ENCODE peak calls at places on chromosomes 5 and 9, in five cellular contexts. S is CD8-positive, alpha-beta T cell; H is upper lobe of left lung; I is aorta; N is astrocyte. E is an unnamed sample.
A peak's percentile ranks its signal among the peaks of the same experiment; 100 is the strongest.

GRCh38 chr9:126857261-126857960 is 3.0 kb upstream of the ZBTB34 start:
- DNase-seq in I (no peak), S (no peak), H (no peak), N (no peak), E (no peak)

GRCh38 chr5:4020386-4020785 is 424.8 kb downstream of the IRX1 start:
- DNase-seq in N (no peak), S (no peak), H (no peak), I (no peak), E (no peak)

GRCh38 chr5:134249469-134250379 is 23.9 kb upstream of the PPP2CA start:
- DNase-seq in I (peak; percentile 60), H (no peak), N (no peak), S (no peak), E (no peak)

GRCh38 chr9:97615439-97616072 is 17.6 kb downstream of the TSTD2 start:
- DNase-seq in H (no peak), I (peak; percentile 53), N (peak; percentile 26), S (peak; percentile 39), E (peak; percentile 77)

GRCh38 chr9:92439921-92440750 is 15.9 kb upstream of the OMD start:
- DNase-seq in I (no peak), N (peak; percentile 93), H (no peak), S (no peak), E (peak; percentile 1)

GRCh38 chr9:21135736-21136135 is 5.9 kb downstream of the IFNW1 start:
- DNase-seq in N (no peak), H (no peak), I (no peak), S (no peak), E (no peak)

GRCh38 chr5:81395262-81395661 is 1.3 kb upstream of the ACOT12 start:
- DNase-seq in H (no peak), S (no peak), N (no peak), I (no peak), E (no peak)

GRCh38 chr5:58764199-58764598 is 181.3 kb downstream of the RAB3C start:
- DNase-seq in S (no peak), H (no peak), N (no peak), I (no peak), E (no peak)

GRCh38 chr9:77588319-77588937 is 59.7 kb downstream of the GNA14 start:
- DNase-seq in H (no peak), N (peak; percentile 90), S (no peak), I (no peak), E (peak; percentile 92)

GRCh38 chr5:67233075-67233474 is 36.5 kb upstream of the CD180 start:
- DNase-seq in N (peak; percentile 68), I (no peak), S (no peak), H (no peak), E (no peak)

GRCh38 chr5:79227484-79227995 is 8.4 kb upstream of the JMY start:
- DNase-seq in I (no peak), H (no peak), S (no peak), N (no peak), E (no peak)

GRCh38 chr9:33290994-33291397 is 680 bp downstream of the NFX1 start:
- DNase-seq in N (peak; percentile 93), H (no peak), I (no peak), S (no peak), E (peak; percentile 83)

GRCh38 chr5:96788112-96788749 is 19.5 kb downstream of the ERAP1 start:
- DNase-seq in S (no peak), I (no peak), H (no peak), N (no peak), E (no peak)

GRCh38 chr5:133967715-133968056 is 739 bp downstream of the C5orf15 start:
- DNase-seq in N (no peak), I (no peak), H (no peak), S (no peak), E (peak; percentile 39)

GRCh38 chr9:134171316-134172197 is 7.2 kb upstream of the RNU6ATAC start:
- DNase-seq in I (no peak), N (peak; percentile 32), S (no peak), H (no peak), E (no peak)

DNA sequence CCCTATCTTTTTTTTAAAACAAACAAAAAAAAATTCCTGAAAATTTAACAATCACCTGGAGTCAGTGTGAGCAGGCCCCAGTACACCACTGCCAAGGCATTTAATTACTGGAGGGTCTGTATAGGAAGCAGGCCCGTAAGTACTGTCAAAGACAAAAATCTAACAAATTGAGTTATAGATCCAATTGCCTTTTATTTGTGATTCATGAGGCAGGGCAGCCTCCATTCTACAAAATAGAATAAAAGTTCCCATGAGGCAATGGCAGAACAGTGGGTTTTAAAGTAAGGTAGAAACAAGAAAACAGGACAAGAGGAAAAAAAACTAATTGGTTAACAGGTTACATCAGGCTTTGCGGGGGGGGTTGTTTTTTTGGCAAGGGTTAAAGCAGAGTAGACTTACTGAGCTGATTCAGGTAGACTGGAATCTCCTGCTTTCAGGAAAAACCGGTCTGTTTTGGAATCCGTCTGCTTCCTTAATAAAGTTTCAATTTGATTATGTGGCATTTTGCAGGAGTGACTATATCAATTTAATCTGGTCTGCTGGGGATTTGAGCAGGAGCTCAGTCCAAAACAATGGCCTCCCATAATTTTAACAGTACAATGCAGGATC is 48.9 kb downstream of the AUH start:
- DNase-seq in H (no peak), I (no peak), N (peak; percentile 32), S (no peak), E (no peak)
- H3K4me1 ChIP-seq in H (no peaks in the 10 kb centered on the region), I (no peaks in the 10 kb centered on the region), N (no peaks in the 10 kb centered on the region), S (no peaks in the 10 kb centered on the region), E (no peaks in the 10 kb centered on the region)

GRCh38 chr9:124290743-124291554 is 33.2 kb downstream of the NEK6 start:
- DNase-seq in H (no peak), N (no peak), S (no peak), I (no peak), E (no peak)
- H3K4me1 ChIP-seq in H (peaks cover 80% of the 10 kb centered on the region), N (peaks cover 82% of the 10 kb centered on the region), S (peaks cover 9% of the 10 kb centered on the region), I (no peaks in the 10 kb centered on the region), E (peaks cover 47% of the 10 kb centered on the region)

GRCh38 chr9:135963338-135963737 is 2.2 kb upstream of the UBAC1 start:
- DNase-seq in H (no peak), S (no peak), I (no peak), N (no peak), E (no peak)

GRCh38 chr9:135965124-135965756 is 4.1 kb upstream of the UBAC1 start:
- DNase-seq in S (no peak), N (no peak), I (no peak), H (no peak), E (no peak)

GRCh38 chr9:135961811-135962695 is 880 bp upstream of the UBAC1 start:
- DNase-seq in N (no peak), I (no peak), S (no peak), H (no peak), E (no peak)

GRCh38 chr9:135962696-135963307 is 1.6 kb upstream of the UBAC1 start:
- DNase-seq in N (no peak), S (no peak), I (no peak), H (no peak), E (no peak)

DNA sequence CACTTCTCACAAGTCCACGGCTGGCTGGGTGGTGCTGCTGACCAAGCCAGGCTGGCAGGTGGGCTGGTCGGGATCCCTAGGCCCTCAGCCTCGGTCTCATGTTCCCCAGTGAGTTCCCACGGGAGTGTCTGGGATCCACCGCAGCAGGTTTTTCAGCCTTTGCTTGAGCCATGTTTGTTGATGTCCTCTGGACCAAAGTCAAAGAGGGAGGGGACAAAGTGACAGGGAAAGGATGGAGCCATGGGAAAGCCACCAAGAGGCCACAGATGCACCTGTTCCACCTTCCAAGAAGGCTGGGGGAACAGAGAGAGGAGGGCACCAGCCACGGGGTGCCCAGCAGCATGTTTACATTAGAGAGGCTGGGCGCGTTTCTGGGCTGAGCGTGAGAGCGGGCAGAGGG is 2.8 kb upstream of the UBAC1 start:
- DNase-seq in H (no peak), N (no peak), S (no peak), I (no peak), E (no peak)
- H3K4me1 ChIP-seq in H (peaks cover 33% of the 10 kb centered on the region), N (peaks cover 14% of the 10 kb centered on the region), S (peaks cover 25% of the 10 kb centered on the region), I (no peaks in the 10 kb centered on the region), E (peaks cover 19% of the 10 kb centered on the region)

DNA sequence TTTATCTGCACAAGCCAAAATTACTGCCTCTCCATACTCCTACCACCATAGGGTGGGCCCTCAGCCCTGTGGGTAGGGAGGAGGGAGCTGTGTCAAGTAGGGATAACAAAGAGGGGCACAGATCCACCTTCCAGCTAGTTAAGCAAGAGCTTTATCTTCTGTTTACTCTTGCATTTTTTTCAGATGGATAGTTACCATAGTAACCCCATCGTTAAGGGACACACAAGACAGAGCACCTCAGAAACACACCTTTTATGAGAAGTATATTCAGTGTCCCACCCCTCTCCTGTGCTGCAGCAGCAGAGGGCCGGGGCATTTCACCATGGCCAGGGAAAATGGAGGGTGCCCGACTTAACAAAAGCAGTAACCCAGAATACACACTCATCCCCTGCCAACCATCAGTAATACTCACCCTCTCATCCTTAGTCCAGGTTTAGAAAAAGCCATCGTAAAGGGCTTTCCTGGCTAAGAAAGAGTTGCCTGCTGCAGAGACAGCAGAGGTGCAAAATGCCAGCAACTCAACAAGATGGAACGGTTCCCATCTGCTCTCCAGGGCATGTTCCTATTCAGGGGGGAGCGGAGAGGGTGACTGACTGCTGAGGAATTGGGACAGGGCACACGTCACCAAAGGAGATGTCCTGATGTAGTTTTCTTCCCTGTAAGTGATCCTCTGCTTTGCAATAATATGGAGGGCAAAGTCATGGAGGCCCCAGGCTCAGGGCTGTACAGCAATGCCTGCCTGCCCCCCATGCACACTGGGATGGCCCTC is 25.1 kb downstream of the MACROH2A1 start:
- DNase-seq in H (no peak), I (no peak), N (no peak), S (no peak), E (no peak)
- H3K4me1 ChIP-seq in H (peaks cover 19% of the 10 kb centered on the region), I (no peaks in the 10 kb centered on the region), N (peaks cover 17% of the 10 kb centered on the region), S (peaks cover 5% of the 10 kb centered on the region), E (peaks cover 21% of the 10 kb centered on the region)

DNA sequence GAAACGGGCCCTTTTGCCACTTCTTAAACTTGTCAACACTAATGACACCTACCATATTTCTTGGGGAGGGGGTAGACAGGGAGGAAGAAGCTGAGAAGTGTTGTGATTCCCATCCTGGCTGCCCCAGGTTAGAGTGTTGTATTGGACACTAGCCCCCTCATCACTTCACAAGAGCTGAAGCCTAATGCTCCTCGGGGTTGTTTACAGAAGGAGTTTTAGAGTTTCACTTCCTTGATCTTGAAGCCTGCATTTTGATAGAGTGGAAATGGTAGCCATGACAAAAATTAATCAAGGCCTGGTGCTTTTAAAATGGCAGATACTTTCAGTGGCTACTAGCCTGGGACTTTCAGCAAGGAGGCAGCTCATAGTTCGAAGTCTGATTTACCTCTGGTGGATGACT is 11.0 kb upstream of the FAM120AOS start:
- DNase-seq in N (no peak), I (no peak), S (no peak), H (no peak), E (no peak)
- H3K4me1 ChIP-seq in N (peaks cover 12% of the 10 kb centered on the region), I (peaks cover 9% of the 10 kb centered on the region), S (peaks cover 48% of the 10 kb centered on the region), H (peaks cover 66% of the 10 kb centered on the region), E (peaks cover 35% of the 10 kb centered on the region)

DNA sequence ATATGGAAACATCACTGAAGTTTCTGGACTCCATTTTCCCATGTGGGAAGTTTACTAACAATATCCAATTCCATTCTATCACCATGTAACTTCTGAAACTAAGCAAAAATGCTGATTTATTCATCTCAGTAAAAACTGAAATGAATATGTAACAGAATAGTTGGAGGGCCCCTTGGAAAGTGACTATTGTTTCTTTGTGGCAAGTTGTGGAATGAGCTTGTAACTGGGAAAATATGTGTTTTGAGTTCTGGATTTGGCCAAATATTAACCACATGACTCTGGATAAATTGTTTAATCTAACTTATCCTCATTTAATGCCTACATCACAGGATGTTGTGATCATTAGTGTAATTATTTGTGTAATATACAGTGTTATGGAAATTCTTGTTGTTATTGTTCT is 619.3 kb downstream of the TLE4 start:
- DNase-seq in H (no peak), S (no peak), I (no peak), N (peak; percentile 42), E (no peak)
- H3K4me1 ChIP-seq in H (no peaks in the 10 kb centered on the region), S (no peaks in the 10 kb centered on the region), I (no peaks in the 10 kb centered on the region), N (no peaks in the 10 kb centered on the region), E (no peaks in the 10 kb centered on the region)